ENCODE peak calls at places on chromosomes 13 and 19, in four cellular contexts. K is psoas muscle, A is testis, W is GM04504. I is an unnamed sample.

GRCh38 chr19:50203281-50204080 is at the start of gene MYH14:
- DNase-seq in K (peak), A (peak), W (no peak), I (no peak)

GRCh38 chr13:92963029-92963428 is 263.6 kb upstream of the GPC6 start:
- DNase-seq in K (no peak), A (no peak), W (no peak), I (no peak)

GRCh38 chr13:28409648-28410047 is 85.3 kb downstream of the FLT1 start:
- DNase-seq in K (no peak), A (no peak), W (no peak), I (no peak)

GRCh38 chr19:33628921-33629825 is 7.4 kb downstream of the CHST8 start:
- DNase-seq in K (no peak), A (no peak), W (no peak), I (no peak)

GRCh38 chr19:50721441-50722137 is 1.6 kb upstream of the CLEC11A start:
- DNase-seq in K (peak), A (no peak), W (no peak), I (no peak)

GRCh38 chr13:54536112-54536511 is 1507.5 kb downstream of the OLFM4 start:
- DNase-seq in K (no peak), A (no peak), W (no peak), I (no peak)

GRCh38 chr19:38696733-38697055 is 47.6 kb downstream of the CAPN12 start:
- DNase-seq in K (no peak), A (no peak), W (no peak), I (no peak)

GRCh38 chr13:26457212-26457611 is 100.3 kb upstream of the WASF3 start:
- DNase-seq in K (no peak), A (no peak), W (no peak), I (no peak)

GRCh38 chr19:2043269-2043641 is 7.8 kb downstream of the MKNK2 start:
- DNase-seq in K (no peak), A (no peak), W (no peak), I (no peak)

GRCh38 chr19:40612831-40613668 is 11.9 kb downstream of the LTBP4 start:
- DNase-seq in K (no peak), A (peak), W (no peak), I (no peak)

GRCh38 chr13:19838726-19839342 is 24.6 kb downstream of the ZMYM5 start:
- DNase-seq in K (no peak), A (no peak), W (no peak), I (peak)

GRCh38 chr13:111166882-111167281 is 51.8 kb downstream of the ARHGEF7 start:
- DNase-seq in K (no peak), A (no peak), W (no peak), I (no peak)

GRCh38 chr13:43905435-43906031 is 25.8 kb downstream of the LACC1 start:
- DNase-seq in K (no peak), A (peak), W (peak), I (no peak)

GRCh38 chr13:80363890-80364503 is 23.1 kb upstream of the SPRY2 start:
- DNase-seq in K (no peak), A (no peak), W (no peak), I (no peak)

GRCh38 chr19:29683009-29683408 is 17.7 kb downstream of the PLEKHF1 start:
- DNase-seq in K (no peak), A (peak), W (no peak), I (no peak)

GRCh38 chr19:17347361-17347760 is 10.0 kb downstream of the GTPBP3 start:
- DNase-seq in K (peak), A (no peak), W (no peak), I (no peak)

GRCh38 chr19:5434970-5435641 is 20.1 kb upstream of the ZNRF4 start:
- DNase-seq in K (no peak), A (no peak), W (peak), I (peak)

GRCh38 chr13:36432106-36432544 is at the start of gene CCNA1:
- DNase-seq in K (peak), A (peak), W (no peak), I (no peak)

GRCh38 chr13:39415403-39415802 is 187.6 kb downstream of the LHFPL6 start:
- DNase-seq in K (peak), A (peak), W (no peak), I (no peak)

GRCh38 chr19:48325265-48325910 is at the start of gene EMP3:
- DNase-seq in K (peak), A (peak), W (peak), I (peak)

GRCh38 chr13:31119526-31119925 is 42.2 kb downstream of the HSPH1 start:
- DNase-seq in K (no peak), A (no peak), W (no peak), I (no peak)

GRCh38 chr19:33766623-33767022 is 30.0 kb upstream of the KCTD15 start:
- DNase-seq in K (no peak), A (no peak), W (no peak), I (no peak)

GRCh38 chr13:78722700-78723099 is 63.7 kb upstream of the OBI1 start:
- DNase-seq in K (no peak), A (no peak), W (no peak), I (no peak)

GRCh38 chr13:33275916-33276315 is 9.6 kb downstream of the STARD13 start:
- DNase-seq in K (no peak), A (no peak), W (no peak), I (no peak)

GRCh38 chr19:14416743-14417214 is 2.4 kb downstream of the DDX39A start:
- DNase-seq in K (no peak), A (no peak), W (no peak), I (no peak)

GRCh38 chr19:11931051-11931450 is 6.1 kb downstream of the ZNF700 start:
- DNase-seq in K (no peak), A (no peak), W (no peak), I (no peak)

GRCh38 chr19:51439021-51439465 is 19.2 kb downstream of the SIGLEC8 start:
- DNase-seq in K (no peak), A (no peak), W (no peak), I (no peak)